ENCODE peak calls at places on chromosomes 11 and 22, in six cellular contexts. D is GM23248, V is hepatocyte, Z is neural crest cell, M is tibial nerve, P is spleen. R is an unnamed sample.
A peak's percentile ranks its signal among the peaks of the same experiment; 100 is the strongest.

GRCh38 chr11:9969068-9969467 is 305.2 kb downstream of the SWAP70 start:
- DNase-seq in D (no peak), Z (no peak), V (no peak), P (no peak), M (no peak), R (no peak)

GRCh38 chr11:89176938-89177337 is 737 bp upstream of the TYR start:
- DNase-seq in D (no peak), V (no peak), P (no peak), M (no peak), Z (no peak), R (no peak)

GRCh38 chr11:126890561-126890960 is 110.0 kb downstream of the KIRREL3 start:
- DNase-seq in P (no peak), Z (no peak), V (no peak), M (no peak), D (no peak), R (no peak)

GRCh38 chr11:65524747-65525658 is at the start of gene SCYL1:
- DNase-seq in P (peak; percentile 96), M (peak; percentile 74), Z (peak; percentile 74), D (peak; percentile 92), V (peak; percentile 94), R (peak; percentile 84)

GRCh38 chr11:44985721-44986120 is 35.0 kb upstream of the TP53I11 start:
- DNase-seq in M (no peak), D (no peak), Z (no peak), P (peak; percentile 69), V (no peak), R (no peak)

GRCh38 chr11:68690671-68691401 is 6.5 kb downstream of the GAL start:
- DNase-seq in P (no peak), D (peak; percentile 16), Z (no peak), M (no peak), V (no peak), R (no peak)

GRCh38 chr11:72970557-72971118 is 156.4 kb downstream of the ATG16L2 start:
- DNase-seq in D (no peak), Z (no peak), P (no peak), V (no peak), M (no peak), R (no peak)

GRCh38 chr11:107859459-107860239 is 1.1 kb upstream of the SLC35F2 start:
- DNase-seq in Z (no peak), D (peak; percentile 58), P (peak; percentile 87), V (peak; percentile 30), M (no peak), R (peak; percentile 56)

GRCh38 chr22:24803064-24803542 is 2.9 kb upstream of the SGSM1 start:
- DNase-seq in P (no peak), Z (peak; percentile 76), M (peak; percentile 32), D (peak; percentile 49), V (peak; percentile 72), R (peak; percentile 43)

GRCh38 chr22:43263645-43264514 is 76.9 kb upstream of the TTLL12 start:
- DNase-seq in M (no peak), D (peak; percentile 70), P (peak; percentile 88), Z (no peak), V (peak; percentile 84), R (peak; percentile 77)

GRCh38 chr11:71476926-71477636 is 24.1 kb downstream of the NADSYN1 start:
- DNase-seq in P (peak; percentile 60), Z (no peak), D (no peak), V (no peak), M (no peak), R (peak; percentile 15)

GRCh38 chr11:10742460-10743208 is 8.4 kb upstream of the CTR9 start:
- DNase-seq in V (peak; percentile 31), D (peak; percentile 87), Z (no peak), P (no peak), M (no peak), R (no peak)

GRCh38 chr22:40112595-40112994 is 65.1 kb upstream of the TNRC6B start:
- DNase-seq in M (no peak), P (no peak), V (no peak), Z (no peak), D (no peak), R (no peak)

GRCh38 chr11:69888671-69889076 is 69.5 kb upstream of the FGF3 start:
- DNase-seq in D (peak; percentile 58), Z (peak; percentile 88), V (peak; percentile 81), P (peak; percentile 82), M (peak; percentile 23), R (peak; percentile 61)

GRCh38 chr11:129644326-129644725 is 171.3 kb upstream of the TMEM45B start:
- DNase-seq in P (no peak), M (no peak), V (no peak), D (no peak), Z (no peak), R (no peak)

GRCh38 chr11:2578006-2578933 is 121.5 kb downstream of the KCNQ1OT1 start:
- DNase-seq in P (peak; percentile 67), Z (no peak), M (peak; percentile 6), V (no peak), D (no peak), R (peak; percentile 14)

GRCh38 chr11:10301656-10302293 is 3.1 kb upstream of the ADM start:
- DNase-seq in V (no peak), D (peak; percentile 81), M (no peak), Z (no peak), P (no peak), R (no peak)

GRCh38 chr22:37008365-37008764 is 10.9 kb downstream of the TST start:
- DNase-seq in M (no peak), P (no peak), V (no peak), Z (no peak), D (no peak), R (no peak)

GRCh38 chr11:75577198-75577597 is 15.1 kb downstream of the SERPINH1 start:
- DNase-seq in Z (peak; percentile 52), D (peak; percentile 63), M (peak; percentile 40), V (peak; percentile 80), P (no peak), R (peak; percentile 66)

GRCh38 chr22:25763239-25763777 is 21.3 kb downstream of the MYO18B start:
- DNase-seq in Z (no peak), P (no peak), M (no peak), D (peak; percentile 9), V (no peak), R (no peak)

GRCh38 chr22:39518996-39519680 is 1.2 kb upstream of the ATF4 start:
- DNase-seq in D (no peak), V (peak; percentile 56), Z (no peak), P (no peak), M (no peak), R (no peak)

GRCh38 chr22:41781508-41781906 is 19.0 kb upstream of the CCDC134 start:
- DNase-seq in D (no peak), P (no peak), Z (no peak), M (no peak), V (no peak), R (no peak)

GRCh38 chr11:28347351-28347750 is 239.2 kb downstream of the METTL15 start:
- DNase-seq in P (no peak), D (peak; percentile 12), M (no peak), V (no peak), Z (no peak), R (no peak)

R was measured in left cardiac atrium.